ENCODE peak calls at places on chromosomes 16 and 17, in four cellular contexts. J is cardiac muscle cell, W is mesothelial cell of epicardium, H is GM13976. M is an unnamed sample.
A peak's percentile ranks its signal among the peaks of the same experiment; 100 is the strongest.

GRCh38 chr17:64447526-64447925 is 1.4 kb upstream of the MILR1 start:
- DNase-seq in H (no peak), W (no peak), J (no peak), M (no peak)

GRCh38 chr16:75351183-75351582 is 82.1 kb downstream of the CFDP1 start:
- DNase-seq in J (peak; percentile 79), H (no peak), W (no peak), M (no peak)

GRCh38 chr17:49217651-49218413 is 7.3 kb downstream of the ABI3 start:
- DNase-seq in W (no peak), J (no peak), H (peak; percentile 89), M (no peak)

GRCh38 chr17:49787932-49788442 is 494 bp upstream of the KAT7 start:
- DNase-seq in H (no peak), W (no peak), J (no peak), M (no peak)

GRCh38 chr17:75845933-75846700 is 1.9 kb upstream of the UNC13D start:
- DNase-seq in H (no peak), W (no peak), J (no peak), M (no peak)

GRCh38 chr16:10920726-10921427 is 21.4 kb downstream of the DEXI start:
- DNase-seq in J (no peak), H (no peak), W (no peak), M (no peak)

GRCh38 chr16:24776486-24777220 is 47.2 kb downstream of the TNRC6A start:
- DNase-seq in W (no peak), J (peak; percentile 81), H (no peak), M (no peak)

GRCh38 chr17:4648741-4649140 is 7.3 kb upstream of the ALOX15 start:
- DNase-seq in W (no peak), J (peak; percentile 29), H (no peak), M (no peak)

GRCh38 chr17:48444531-48445247 is 14.7 kb upstream of the SKAP1 start:
- DNase-seq in J (no peak), H (no peak), W (no peak), M (no peak)

GRCh38 chr16:55019419-55020131 is 88.9 kb downstream of the IRX5 start:
- DNase-seq in W (no peak), H (no peak), J (no peak), M (no peak)

GRCh38 chr16:72952404-72953301 is 95.3 kb downstream of the ZFHX3 start:
- DNase-seq in W (no peak), H (no peak), J (peak; percentile 62), M (no peak)

GRCh38 chr16:67100569-67101300 is 9.0 kb upstream of the PHAF1 start:
- DNase-seq in W (no peak), H (peak; percentile 50), J (peak; percentile 53), M (no peak)

GRCh38 chr17:50270430-50271172 is 3.7 kb upstream of the TMEM92 start:
- DNase-seq in H (peak; percentile 13), J (peak; percentile 88), W (peak; percentile 48), M (no peak)

GRCh38 chr17:4605826-4606225 is 21.5 kb downstream of the SMTNL2 start:
- DNase-seq in W (no peak), H (no peak), J (peak; percentile 85), M (no peak)

GRCh38 chr17:36550491-36551417 is 6.0 kb downstream of the GGNBP2 start:
- DNase-seq in J (no peak), H (peak; percentile 51), W (no peak), M (no peak)

GRCh38 chr17:47820023-47820789 is 1.4 kb downstream of the OSBPL7 start:
- DNase-seq in W (no peak), H (no peak), J (no peak), M (peak; percentile 15)

GRCh38 chr17:68355093-68355492 is 63.8 kb downstream of the ARSG start:
- DNase-seq in W (no peak), J (peak; percentile 56), H (no peak), M (no peak)

GRCh38 chr17:80948961-80949450 is 42.6 kb upstream of the CHMP6 start:
- DNase-seq in W (no peak), J (no peak), H (no peak), M (peak; percentile 19)

GRCh38 chr17:83064732-83065659 is 14.4 kb upstream of the METRNL start:
- DNase-seq in W (peak; percentile 37), H (no peak), J (no peak), M (peak; percentile 7)

GRCh38 chr17:20266806-20267458 is 200.4 kb downstream of the LGALS9B start:
- DNase-seq in W (no peak), H (no peak), J (peak; percentile 49), M (no peak)

GRCh38 chr16:35564889-35565288 is 2105.5 kb downstream of the TP53TG3F start:
- DNase-seq in J (no peak), W (no peak), H (no peak), M (no peak)

GRCh38 chr17:71287246-71287828 is 833.5 kb upstream of the SOX9 start:
- DNase-seq in H (no peak), W (no peak), J (peak; percentile 22), M (no peak)

GRCh38 chr17:7523033-7523432 is 25.8 kb upstream of the TNFSF12 start:
- DNase-seq in W (no peak), J (peak; percentile 22), H (peak; percentile 33), M (no peak)

GRCh38 chr17:795721-796120 is 13.6 kb downstream of the MRM3 start:
- DNase-seq in W (no peak), J (no peak), H (no peak), M (no peak)

GRCh38 chr17:48568499-48569259 is 9.5 kb downstream of the HOXB4 start:
- DNase-seq in W (no peak), J (no peak), H (no peak), M (no peak)

GRCh38 chr16:25210758-25211157 is 6.0 kb upstream of the AQP8 start:
- DNase-seq in H (no peak), W (no peak), J (peak; percentile 54), M (no peak)

GRCh38 chr17:549197-550040 is 165.2 kb downstream of the VPS53 start:
- DNase-seq in J (peak; percentile 38), W (no peak), H (no peak), M (no peak)

GRCh38 chr17:60743812-60744211 is 66.2 kb downstream of the BCAS3 start:
- DNase-seq in H (no peak), W (no peak), J (peak; percentile 70), M (no peak)

GRCh38 chr16:79970551-79971236 is 370.2 kb upstream of the MAF start:
- DNase-seq in W (no peak), H (no peak), J (peak; percentile 35), M (no peak)

GRCh38 chr17:66848496-66848895 is 13.6 kb downstream of the CACNG5 start:
- DNase-seq in W (no peak), J (no peak), H (no peak), M (no peak)

GRCh38 chr17:29929006-29929543 is 953 bp downstream of the SSH2 start:
- DNase-seq in J (peak; percentile 46), H (no peak), W (no peak), M (peak; percentile 21)

GRCh38 chr17:57544834-57545463 is 200.2 kb downstream of the CCDC182 start:
- DNase-seq in W (no peak), J (no peak), H (no peak), M (no peak)

GRCh38 chr17:33016920-33017319 is 25.3 kb downstream of the SPACA3 start:
- DNase-seq in J (no peak), W (no peak), H (no peak), M (no peak)
- TF ChIP-seq CTCF in J (no peak), W (no peak), H (no peak), M (no peak)

GRCh38 chr17:52758481-52758880 is 600.0 kb upstream of the CA10 start:
- DNase-seq in H (no peak), W (no peak), J (no peak), M (no peak)
- TF ChIP-seq CTCF in H (no peak), W (no peak), J (no peak), M (no peak)

DNA sequence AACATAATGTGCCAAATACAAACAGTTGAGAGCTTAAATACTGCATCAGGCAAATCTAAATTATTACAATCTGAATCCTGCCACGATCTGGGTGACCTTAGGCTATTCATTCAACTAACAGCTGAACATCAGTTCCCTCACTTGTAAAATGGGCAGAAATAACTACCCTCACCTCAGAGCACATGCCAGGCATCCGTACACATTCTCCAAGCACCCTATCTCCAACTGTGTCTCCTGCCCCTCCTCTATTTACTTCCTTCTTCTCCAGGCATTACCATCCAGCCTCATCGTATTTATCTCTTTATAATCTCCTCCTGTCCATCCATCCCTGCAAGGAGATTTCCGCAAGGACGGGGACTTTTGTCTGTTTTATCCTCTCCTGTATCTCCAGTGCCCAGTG is 192.2 kb upstream of the FOXF1 start:
- DNase-seq in H (no peak), J (no peak), W (no peak), M (no peak)
- TF ChIP-seq CTCF in H (no peak), J (no peak), W (no peak), M (no peak)

GRCh38 chr17:18318122-18318521 is 3.0 kb downstream of the SMCR8 start:
- DNase-seq in W (no peak), H (no peak), J (no peak), M (no peak)

GRCh38 chr17:18318771-18319450 is 3.8 kb downstream of the SMCR8 start:
- DNase-seq in W (no peak), J (no peak), H (no peak), M (no peak)

GRCh38 chr17:18320301-18320700 is 5.2 kb downstream of the SMCR8 start:
- DNase-seq in H (no peak), W (no peak), J (no peak), M (no peak)

GRCh38 chr17:18321309-18321708 is 6.2 kb downstream of the SMCR8 start:
- DNase-seq in W (no peak), J (peak; percentile 43), H (no peak), M (no peak)

DNA sequence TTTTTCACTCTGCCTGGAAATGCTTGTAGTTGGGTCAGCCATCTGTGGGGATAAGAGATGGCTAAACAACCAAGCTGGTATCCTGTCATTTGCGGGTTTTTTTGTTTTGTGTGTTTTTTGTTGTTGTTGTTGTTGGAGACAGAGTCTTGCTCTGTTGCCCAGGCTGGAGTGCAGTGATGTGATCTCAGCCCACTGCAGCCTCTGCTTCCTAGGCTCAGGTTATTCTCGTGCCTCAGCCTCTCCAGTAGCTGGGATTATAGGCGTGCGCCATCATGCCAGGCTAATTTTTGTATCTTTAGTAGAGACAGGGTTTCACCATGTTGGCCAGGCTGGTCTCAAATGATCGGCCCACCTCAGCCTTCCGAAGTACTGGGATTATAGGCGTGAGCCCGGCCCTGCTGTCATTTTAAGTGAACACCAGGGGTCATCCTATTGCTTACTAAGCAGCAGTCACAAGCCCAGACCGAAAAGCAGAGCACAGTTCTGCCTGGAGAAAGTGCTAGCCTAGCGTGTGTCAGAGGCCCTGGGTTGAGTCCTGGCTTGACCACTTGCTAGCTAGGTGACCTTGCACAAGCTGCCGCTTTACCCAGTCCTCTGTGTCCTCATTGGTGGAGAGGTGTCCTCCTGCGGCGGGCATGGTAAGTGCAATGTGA is 4.6 kb downstream of the SMCR8 start:
- DNase-seq in W (no peak), J (peak; percentile 77), H (no peak), M (peak; percentile 70)
- TF ChIP-seq CTCF in W (peak; percentile 40), J (peak; percentile 65), H (no peak), M (peak; percentile 52)

M was measured in glutamatergic neuron.